ENCODE peak calls at places on chromosomes 12 and 14, in nine cellular contexts. Y is thoracic aorta, M is fibroblast of lung, B is IMR-90, X is tibial artery, I is ovary, N is thyroid gland, W is H1, Z is lower lobe of right lung. O is an unnamed sample.

GRCh38 chr12:64181504-64182291 is 40.4 kb downstream of the KICS2 start:
- DNase-seq in M (peak), B (peak), Z (no peak), W (no peak), X (peak), I (peak), Y (peak), N (peak), O (peak)

GRCh38 chr12:111248981-111249380 is 119.9 kb downstream of the PHETA1 start:
- DNase-seq in B (no peak), I (no peak), Y (no peak), X (no peak), W (no peak), M (peak), N (no peak), Z (no peak), O (no peak)

GRCh38 chr14:91318911-91319310 is 74.4 kb upstream of the GPR68 start:
- DNase-seq in N (no peak), Z (no peak), B (no peak), M (no peak), Y (no peak), I (no peak), W (no peak), X (no peak), O (no peak)

GRCh38 chr12:79689477-79690155 is 1.1 kb downstream of the PAWR start:
- DNase-seq in M (peak), N (peak), Y (peak), Z (peak), W (no peak), I (peak), B (peak), X (peak), O (peak)

GRCh38 chr14:58131386-58131785 is 20.6 kb downstream of the ARMH4 start:
- DNase-seq in M (peak), X (no peak), N (no peak), Z (no peak), W (no peak), I (no peak), Y (no peak), B (peak), O (peak)

GRCh38 chr14:81834308-81834707 is 300.7 kb upstream of the SEL1L start:
- DNase-seq in W (no peak), I (no peak), B (no peak), X (no peak), Z (no peak), Y (no peak), M (no peak), N (peak), O (no peak)

GRCh38 chr12:76714415-76714814 is 49.5 kb upstream of the ZDHHC17 start:
- DNase-seq in I (no peak), Z (no peak), Y (no peak), X (no peak), M (no peak), B (no peak), W (no peak), N (no peak), O (no peak)

GRCh38 chr14:74064883-74065282 is 19.4 kb downstream of the ALDH6A1 start:
- DNase-seq in N (no peak), B (peak), X (no peak), Z (no peak), W (no peak), I (no peak), Y (no peak), M (no peak), O (no peak)

GRCh38 chr12:131089526-131090253 is 136.0 kb downstream of the ADGRD1 start:
- DNase-seq in B (no peak), Y (no peak), N (peak), M (no peak), I (peak), W (no peak), Z (peak), X (no peak), O (no peak)

GRCh38 chr14:104445086-104445485 is 134.5 kb upstream of the C14orf180 start:
- DNase-seq in X (no peak), B (no peak), M (no peak), Z (no peak), I (no peak), N (no peak), Y (no peak), W (no peak), O (no peak)

GRCh38 chr14:68807148-68807600 is 14.3 kb upstream of the ZFP36L1 start:
- DNase-seq in X (peak), B (peak), Y (no peak), M (peak), Z (peak), N (peak), I (peak), W (no peak), O (no peak)

GRCh38 chr14:35969310-35969709 is 143.2 kb downstream of the BRMS1L start:
- DNase-seq in X (no peak), Z (no peak), B (no peak), M (no peak), Y (no peak), N (no peak), I (no peak), W (no peak), O (no peak)

GRCh38 chr12:6981152-6982052 is 10.7 kb downstream of the EMG1 start:
- DNase-seq in B (no peak), M (no peak), I (no peak), Z (no peak), W (no peak), Y (no peak), N (no peak), X (no peak), O (no peak)

GRCh38 chr14:42965512-42965911 is 1358.8 kb downstream of the LRFN5 start:
- DNase-seq in Z (no peak), I (no peak), W (no peak), Y (no peak), X (no peak), N (no peak), B (no peak), M (no peak), O (no peak)

GRCh38 chr12:42070056-42070455 is 74.6 kb downstream of the GXYLT1 start:
- DNase-seq in B (no peak), I (no peak), Y (no peak), X (no peak), M (peak), Z (no peak), N (no peak), W (no peak), O (no peak)

GRCh38 chr14:61563880-61564622 is 131.3 kb upstream of the HIF1A start:
- DNase-seq in X (no peak), W (no peak), I (no peak), Y (no peak), B (no peak), Z (no peak), M (no peak), N (no peak), O (no peak)

GRCh38 chr12:87157791-87158190 is 871.4 kb downstream of the C12orf50 start:
- DNase-seq in X (peak), I (no peak), N (no peak), Z (no peak), M (peak), W (peak), B (peak), Y (no peak), O (peak)

GRCh38 chr12:124595444-124595843 is 28.0 kb upstream of the NCOR2 start:
- DNase-seq in N (no peak), Y (no peak), I (no peak), Z (no peak), B (no peak), X (no peak), W (no peak), M (no peak), O (no peak)

GRCh38 chr12:67067453-67068203 is 201.5 kb upstream of the CAND1 start:
- DNase-seq in X (no peak), Z (no peak), B (no peak), W (no peak), M (no peak), N (no peak), I (no peak), Y (no peak), O (no peak)

GRCh38 chr12:69688021-69688420 is 11.1 kb downstream of the BEST3 start:
- DNase-seq in W (no peak), I (no peak), X (no peak), Z (no peak), M (peak), B (peak), N (no peak), Y (no peak), O (peak)

GRCh38 chr14:22163051-22163450 is 426.0 kb downstream of the DAD1 start:
- DNase-seq in X (no peak), Z (no peak), N (no peak), I (no peak), B (peak), M (no peak), W (no peak), Y (no peak), O (no peak)
- TF ChIP-seq CTCF in X (no peak), Z (no peak), N (no peak), I (no peak), B (peak), M (no peak), W (peak), Y (no peak), O (peak)

GRCh38 chr12:120588371-120588770 is 7.2 kb upstream of the POP5 start:
- DNase-seq in N (no peak), W (no peak), I (no peak), M (no peak), B (no peak), Y (no peak), X (no peak), Z (no peak), O (no peak)
- H3K27ac ChIP-seq in N (no peak), W (no peak), I (no peak), M (no peak), B (no peak), Y (no peak), X (no peak), Z (no peak), O (no peak)

GRCh38 chr12:132955094-132955932 is 793 bp downstream of the ZNF605 start:
- DNase-seq in W (no peak), N (peak), Y (no peak), M (peak), Z (no peak), X (no peak), I (peak), B (peak), O (peak)
- TF ChIP-seq CTCF in W (no peak), N (no peak), Y (peak), M (no peak), Z (no peak), X (no peak), I (no peak), B (no peak), O (no peak)

DNA sequence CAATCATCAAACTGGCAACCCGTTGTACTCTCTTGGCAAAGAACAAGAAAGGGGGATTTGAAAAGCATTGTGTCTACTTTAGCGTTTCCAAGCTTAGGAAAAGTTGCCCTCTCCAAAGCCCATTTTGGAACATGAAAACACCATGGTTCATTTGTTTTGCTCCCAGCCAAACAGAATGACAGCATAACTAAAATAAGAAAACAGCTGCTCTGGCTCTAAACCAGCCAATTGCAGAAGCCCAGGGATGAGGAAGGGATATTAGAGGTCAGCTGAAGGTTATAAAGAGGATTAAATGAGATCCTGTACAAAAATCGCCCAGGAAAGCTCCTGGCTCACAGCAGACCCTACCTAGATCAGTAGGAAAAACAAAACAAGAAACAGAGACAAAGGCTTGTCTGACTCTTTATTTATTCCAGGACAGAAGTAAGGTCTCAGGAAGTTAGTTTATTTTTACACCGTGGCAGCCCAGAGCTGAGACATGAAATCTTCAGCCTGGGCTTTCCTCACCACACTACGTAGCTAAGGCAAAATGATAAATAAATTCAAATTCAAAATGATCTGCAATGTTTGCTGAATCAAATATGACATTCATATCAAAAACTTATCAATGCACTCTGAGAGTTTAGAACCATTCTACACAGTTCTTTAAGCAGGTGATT is 25.8 kb downstream of the SPX start:
- DNase-seq in I (no peak), B (no peak), Y (no peak), W (no peak), Z (no peak), N (no peak), X (no peak), M (no peak), O (no peak)
- H3K27ac ChIP-seq in I (no peak), B (no peak), Y (no peak), W (no peak), Z (peak), N (peak), X (no peak), M (no peak), O (no peak)